ENCODE peak calls at places on chromosomes 16 and 17, in eight cellular contexts. T is sigmoid colon; F is activated CD4-positive, alpha-beta T cell treated with anti-CD3 and anti-CD28 coated beads, Interleukin-2, amount 50 U/mL, for 1 hour; C is aorta; V is stimulated activated naive B cell treated with anti-CD40 and anti-IgM and Interleukin-4, amounts not matched to agents 10 μg/mL and 1 μg/mL and 100 μg/mL, for 72 hours; Y is ACHN; O is NCI-H1092; G is stimulated activated CD4-positive, alpha-beta T cell treated with anti-CD3 and anti-CD28 coated beads, Interleukin-4, amount 100 ng/mL, for 1 hour. L is an unnamed sample.

GRCh38 chr17:72838068-72838467 is 254.4 kb downstream of the SLC39A11 start:
- DNase-seq in T (no peak), F (no peak), C (no peak), V (no peak), Y (no peak), O (no peak), G (no peak), L (no peak)

GRCh38 chr17:39632153-39632941 is 4.6 kb upstream of the STARD3 start:
- DNase-seq in T (peak), F (no peak), C (no peak), V (no peak), Y (no peak), O (peak), G (no peak), L (no peak)

GRCh38 chr17:45785373-45786193 is 1.5 kb downstream of the CRHR1 start:
- DNase-seq in T (no peak), F (no peak), C (no peak), V (no peak), Y (no peak), O (no peak), G (no peak), L (no peak)

GRCh38 chr16:19523559-19524355 is at the start of gene CCP110:
- DNase-seq in T (peak), F (peak), C (peak), V (peak), Y (peak), O (peak), G (peak), L (peak)

GRCh38 chr17:78529871-78530670 is 47.1 kb downstream of the DNAH17 start:
- DNase-seq in T (no peak), F (no peak), C (peak), V (no peak), Y (no peak), O (peak), G (no peak), L (no peak)

GRCh38 chr16:3879887-3880564 is 487 bp downstream of the CREBBP start:
- DNase-seq in T (peak), F (peak), C (peak), V (peak), Y (peak), O (peak), G (peak), L (no peak)

GRCh38 chr17:51739245-51739886 is 419.1 kb downstream of the CA10 start:
- DNase-seq in T (no peak), F (no peak), C (no peak), V (no peak), Y (no peak), O (peak), G (no peak), L (no peak)

GRCh38 chr17:64178011-64178825 is 48.3 kb upstream of the ERN1 start:
- DNase-seq in T (no peak), F (no peak), C (no peak), V (no peak), Y (no peak), O (no peak), G (no peak), L (no peak)

GRCh38 chr16:88116121-88116900 is 165.1 kb downstream of the BANP start:
- DNase-seq in T (no peak), F (no peak), C (no peak), V (no peak), Y (peak), O (peak), G (no peak), L (no peak)

GRCh38 chr16:64950262-64950661 is 171.6 kb downstream of the CDH11 start:
- DNase-seq in T (no peak), F (no peak), C (no peak), V (no peak), Y (no peak), O (no peak), G (no peak), L (no peak)

GRCh38 chr17:16085066-16085699 is 85.6 kb downstream of the TTC19 start:
- DNase-seq in T (no peak), F (no peak), C (no peak), V (no peak), Y (no peak), O (no peak), G (no peak), L (no peak)

GRCh38 chr16:7206469-7206868 is 126.2 kb upstream of the RBFOX1 start:
- DNase-seq in T (no peak), F (no peak), C (no peak), V (no peak), Y (no peak), O (no peak), G (no peak), L (no peak)

GRCh38 chr17:43978078-43978477 is 24.3 kb upstream of the PYY start:
- DNase-seq in T (no peak), F (no peak), C (no peak), V (no peak), Y (no peak), O (no peak), G (no peak), L (no peak)

GRCh38 chr16:66383551-66383950 is 17.1 kb downstream of the CDH5 start:
- DNase-seq in T (peak), F (no peak), C (no peak), V (no peak), Y (no peak), O (no peak), G (no peak), L (no peak)

GRCh38 chr16:85640254-85640558 is 27.1 kb downstream of the GSE1 start:
- DNase-seq in T (no peak), F (no peak), C (no peak), V (no peak), Y (no peak), O (no peak), G (no peak), L (no peak)

GRCh38 chr17:979539-980405 is at the start of gene NXN:
- DNase-seq in T (peak), F (peak), C (peak), V (peak), Y (peak), O (no peak), G (peak), L (no peak)

GRCh38 chr17:6420173-6420641 is 14.7 kb downstream of the AIPL1 start:
- DNase-seq in T (no peak), F (peak), C (no peak), V (no peak), Y (no peak), O (no peak), G (peak), L (no peak)

GRCh38 chr17:245611-246010 is 64.2 kb upstream of the DOC2B start:
- DNase-seq in T (peak), F (no peak), C (peak), V (no peak), Y (no peak), O (no peak), G (no peak), L (no peak)

GRCh38 chr17:77145635-77146632 is 5.2 kb downstream of the SEC14L1 start:
- DNase-seq in T (peak), F (no peak), C (peak), V (no peak), Y (peak), O (no peak), G (no peak), L (no peak)

GRCh38 chr17:73371285-73371684 is 59.5 kb upstream of the CDC42EP4 start:
- DNase-seq in T (no peak), F (no peak), C (no peak), V (no peak), Y (peak), O (no peak), G (no peak), L (no peak)

GRCh38 chr16:66085651-66086050 is 280.8 kb upstream of the CDH5 start:
- DNase-seq in T (no peak), F (no peak), C (no peak), V (no peak), Y (no peak), O (no peak), G (no peak), L (no peak)

GRCh38 chr16:81549547-81550411 is 105.2 kb downstream of the CMIP start:
- DNase-seq in T (no peak), F (no peak), C (peak), V (no peak), Y (no peak), O (no peak), G (no peak), L (no peak)

GRCh38 chr17:80671823-80672105 is 127.1 kb downstream of the RPTOR start:
- DNase-seq in T (no peak), F (no peak), C (no peak), V (no peak), Y (no peak), O (no peak), G (no peak), L (no peak)

GRCh38 chr17:78416311-78416711 is 37.9 kb downstream of the PGS1 start:
- DNase-seq in T (no peak), F (no peak), C (no peak), V (no peak), Y (no peak), O (no peak), G (no peak), L (no peak)

GRCh38 chr16:11439790-11440656 is 94.8 kb downstream of the RMI2 start:
- DNase-seq in T (no peak), F (no peak), C (no peak), V (no peak), Y (no peak), O (no peak), G (no peak), L (no peak)

GRCh38 chr17:43449470-43450202 is 34.1 kb upstream of the DHX8 start:
- DNase-seq in T (no peak), F (no peak), C (no peak), V (no peak), Y (peak), O (no peak), G (no peak), L (no peak)

GRCh38 chr16:80804451-80805383 is at the start of gene CDYL2:
- DNase-seq in T (no peak), F (peak), C (peak), V (no peak), Y (peak), O (no peak), G (peak), L (no peak)

GRCh38 chr17:79272666-79273219 is 198.1 kb downstream of the ENGASE start:
- DNase-seq in T (no peak), F (no peak), C (no peak), V (no peak), Y (peak), O (no peak), G (no peak), L (no peak)

GRCh38 chr17:51000835-51001638 is 119.6 kb downstream of the SPAG9 start:
- DNase-seq in T (no peak), F (no peak), C (no peak), V (no peak), Y (peak), O (peak), G (no peak), L (no peak)

GRCh38 chr17:7859028-7859427 is 1.2 kb downstream of the CYB5D1 start:
- DNase-seq in T (no peak), F (no peak), C (no peak), V (no peak), Y (no peak), O (no peak), G (no peak), L (no peak)

L was measured in KG1.